ENCODE peak calls at places on chromosomes 6 and 20, in four cellular contexts. One of them, this sample, is unnamed.

GRCh38 chr6:17418281-17419188 is 25.1 kb downstream of the CAP2 start:
- DNase-seq in SK-N-SH: no peak
- DNase-seq in A549: peak; percentile 27
- DNase-seq in K562: no peak
- DNase-seq in this sample: no peak

GRCh38 chr6:72746276-72746675 is 124.4 kb downstream of the KCNQ5 start:
- DNase-seq in SK-N-SH: no peak
- DNase-seq in A549: peak; percentile 5
- DNase-seq in K562: no peak
- DNase-seq in this sample: no peak

GRCh38 chr20:13220194-13220856 is 749 bp upstream of the ISM1 start:
- DNase-seq in A549: peak; percentile 65
- DNase-seq in K562: no peak
- DNase-seq in SK-N-SH: peak; percentile 66
- DNase-seq in this sample: no peak

GRCh38 chr6:1312444-1313363 is 806 bp downstream of the FOXQ1 start:
- DNase-seq in SK-N-SH: peak; percentile 30
- DNase-seq in A549: peak; percentile 44
- DNase-seq in K562: no peak
- DNase-seq in this sample: no peak

GRCh38 chr6:132746049-132746448 is 11.7 kb downstream of the VNN2 start:
- DNase-seq in A549: no peak
- DNase-seq in SK-N-SH: no peak
- DNase-seq in K562: no peak
- DNase-seq in this sample: no peak

GRCh38 chr6:24935753-24936152 is at the start of gene RIPOR2:
- DNase-seq in A549: peak; percentile 3
- DNase-seq in SK-N-SH: no peak
- DNase-seq in K562: no peak
- DNase-seq in this sample: no peak

GRCh38 chr6:164897523-164898094 is 411.8 kb downstream of the C6orf118 start:
- DNase-seq in K562: no peak
- DNase-seq in A549: no peak
- DNase-seq in SK-N-SH: no peak
- DNase-seq in this sample: no peak

GRCh38 chr6:106874481-106874880 is 100.0 kb downstream of the CD24 start:
- DNase-seq in SK-N-SH: no peak
- DNase-seq in A549: no peak
- DNase-seq in K562: no peak
- DNase-seq in this sample: no peak

GRCh38 chr6:169619650-169620049 is 82.2 kb downstream of the WDR27 start:
- DNase-seq in A549: no peak
- DNase-seq in K562: no peak
- DNase-seq in SK-N-SH: no peak
- DNase-seq in this sample: no peak

GRCh38 chr6:34489229-34489805 is 23.4 kb downstream of the PACSIN1 start:
- DNase-seq in A549: no peak
- DNase-seq in SK-N-SH: no peak
- DNase-seq in K562: no peak
- DNase-seq in this sample: no peak

GRCh38 chr6:122400467-122401089 is 1.1 kb downstream of the HSF2 start:
- DNase-seq in SK-N-SH: no peak
- DNase-seq in K562: no peak
- DNase-seq in A549: no peak
- DNase-seq in this sample: no peak

GRCh38 chr6:16925461-16925860 is 164.2 kb upstream of the ATXN1 start:
- DNase-seq in K562: no peak
- DNase-seq in SK-N-SH: no peak
- DNase-seq in A549: no peak
- DNase-seq in this sample: no peak

GRCh38 chr6:9439931-9440330 is 974.9 kb downstream of the TFAP2A start:
- DNase-seq in SK-N-SH: no peak
- DNase-seq in A549: no peak
- DNase-seq in K562: no peak
- DNase-seq in this sample: no peak

GRCh38 chr20:63652192-63652980 is 838 bp downstream of the STMN3 start:
- DNase-seq in A549: no peak
- DNase-seq in K562: peak; percentile 62
- DNase-seq in SK-N-SH: peak; percentile 90
- DNase-seq in this sample: peak; percentile 41
- TF ChIP-seq CHD2 in A549: no peak
- TF ChIP-seq CHD2 in K562: no peak
- TF ChIP-seq CHD2 in SK-N-SH: no peak
- TF ChIP-seq CHD2 in this sample: no peak

GRCh38 chr20:1327241-1327653 is 1.7 kb downstream of the SDCBP2 start:
- DNase-seq in A549: no peak
- DNase-seq in SK-N-SH: no peak
- DNase-seq in K562: no peak
- DNase-seq in this sample: no peak

GRCh38 chr20:1325173-1326030 is 3.5 kb downstream of the SDCBP2 start:
- DNase-seq in K562: peak; percentile 97
- DNase-seq in SK-N-SH: peak; percentile 98
- DNase-seq in A549: peak; percentile 99
- DNase-seq in this sample: peak; percentile 97

GRCh38 chr20:1327827-1328679 is 886 bp downstream of the SDCBP2 start:
- DNase-seq in SK-N-SH: no peak
- DNase-seq in K562: no peak
- DNase-seq in A549: no peak
- DNase-seq in this sample: peak; percentile 79

GRCh38 chr20:1324598-1325172 is 4.3 kb downstream of the SDCBP2 start:
- DNase-seq in K562: peak; percentile 31
- DNase-seq in A549: peak; percentile 42
- DNase-seq in SK-N-SH: no peak
- DNase-seq in this sample: no peak

GRCh38 chr20:1326031-1326930 is 2.7 kb downstream of the SDCBP2 start:
- DNase-seq in A549: no peak
- DNase-seq in SK-N-SH: no peak
- DNase-seq in K562: no peak
- DNase-seq in this sample: no peak
- TF ChIP-seq CHD2 in A549: no peak
- TF ChIP-seq CHD2 in SK-N-SH: no peak
- TF ChIP-seq CHD2 in K562: no peak
- TF ChIP-seq CHD2 in this sample: no peak

GRCh38 chr6:151070666-151071065 is 169.1 kb upstream of the AKAP12 start:
- DNase-seq in K562: no peak
- DNase-seq in A549: peak; percentile 72
- DNase-seq in SK-N-SH: no peak
- DNase-seq in this sample: peak; percentile 34
- TF ChIP-seq CHD2 in K562: no peak
- TF ChIP-seq CHD2 in A549: no peak
- TF ChIP-seq CHD2 in SK-N-SH: no peak
- TF ChIP-seq CHD2 in this sample: no peak

GRCh38 chr6:18997375-18997826 is 610.3 kb downstream of the RNF144B start:
- DNase-seq in K562: peak; percentile 9
- DNase-seq in A549: peak; percentile 51
- DNase-seq in SK-N-SH: peak; percentile 31
- DNase-seq in this sample: peak; percentile 58
- TF ChIP-seq CHD2 in K562: no peak
- TF ChIP-seq CHD2 in A549: no peak
- TF ChIP-seq CHD2 in SK-N-SH: no peak
- TF ChIP-seq CHD2 in this sample: no peak